ENCODE peak calls at places on chromosome 10, in five cellular contexts. N is stimulated activated CD4-positive, alpha-beta T cell treated with anti-CD3 and anti-CD28 coated beads, TNF-alpha, amount 100 ng/mL, for 24 hours; J is NCI-H510A; Z is GM20000; U is NCI-H524. O is an unnamed sample.

GRCh38 chr10:132212816-132213215 is 26.1 kb downstream of the DPYSL4 start:
- DNase-seq in Z (no peak), J (no peak), N (no peak), U (no peak), O (no peak)

GRCh38 chr10:31353574-31353973 is 34.6 kb downstream of the ZEB1 start:
- DNase-seq in Z (peak), U (no peak), N (no peak), J (no peak), O (peak)

GRCh38 chr10:6089334-6090219 is 743 bp downstream of the RBM17 start:
- DNase-seq in U (no peak), J (no peak), N (no peak), Z (no peak), O (peak)

GRCh38 chr10:44436240-44436639 is 51.3 kb upstream of the CXCL12 start:
- DNase-seq in Z (no peak), U (no peak), J (no peak), N (no peak), O (no peak)

GRCh38 chr10:71475243-71475871 is 78.6 kb downstream of the CDH23 start:
- DNase-seq in J (no peak), N (no peak), U (peak), Z (no peak), O (no peak)

GRCh38 chr10:7666253-7667023 is at the start of gene ITIH5:
- DNase-seq in N (no peak), J (no peak), Z (peak), U (no peak), O (peak)

GRCh38 chr10:1595242-1595600 is 142.1 kb downstream of the ADARB2 start:
- DNase-seq in J (no peak), Z (no peak), N (no peak), U (no peak), O (no peak)

GRCh38 chr10:100508691-100509150 is 10.9 kb downstream of the SEC31B start:
- DNase-seq in J (no peak), Z (peak), U (no peak), N (no peak), O (peak)

GRCh38 chr10:124648738-124649137 is 95.4 kb downstream of the FAM53B start:
- DNase-seq in U (peak), J (peak), N (peak), Z (peak), O (peak)

GRCh38 chr10:128150551-128150950 is 24.3 kb upstream of the MKI67 start:
- DNase-seq in Z (no peak), N (no peak), U (no peak), J (no peak), O (no peak)

GRCh38 chr10:93754761-93755160 is 3.0 kb upstream of the LGI1 start:
- DNase-seq in U (no peak), N (no peak), Z (no peak), J (no peak), O (no peak)

GRCh38 chr10:100886099-100886498 is 26.7 kb upstream of the SLF2 start:
- DNase-seq in U (no peak), Z (no peak), J (no peak), N (no peak), O (no peak)